ENCODE peak calls at places on chromosomes 16 and 17, in nine cellular contexts. Q is AG08395; E is ACHN; U is spleen; S is GM18507; J is nucleus accumbens; K is activated naive CD8-positive, alpha-beta T cell treated with anti-CD3 and anti-CD28 coated beads, Interleukin-2, amount 50 U/mL, for 16 hours; O is GM19239; N is naive thymus-derived CD4-positive, alpha-beta T cell. M is an unnamed sample.
A peak's percentile ranks its signal among the peaks of the same experiment; 100 is the strongest.

GRCh38 chr17:45162022-45162687 is 480 bp downstream of the HEXIM2 start:
- DNase-seq in S (no peak), E (no peak), U (peak; percentile 88), Q (no peak), N (no peak), O (no peak), K (no peak), J (no peak), M (no peak)

GRCh38 chr16:14098081-14098480 is 27.0 kb downstream of the MRTFB start:
- DNase-seq in O (no peak), U (no peak), J (no peak), S (no peak), K (no peak), Q (no peak), E (no peak), N (no peak), M (no peak)

GRCh38 chr16:57285379-57285778 is 907 bp upstream of the PLLP start:
- DNase-seq in K (no peak), Q (no peak), J (no peak), N (no peak), S (no peak), O (no peak), U (no peak), E (no peak), M (no peak)

GRCh38 chr16:1245452-1246005 is 5.0 kb downstream of the TPSAB1 start:
- DNase-seq in J (no peak), E (no peak), U (peak; percentile 31), S (no peak), K (no peak), O (no peak), N (no peak), Q (no peak), M (peak; percentile 72)

GRCh38 chr17:77274137-77274829 is 133.5 kb downstream of the SEC14L1 start:
- DNase-seq in S (no peak), K (no peak), N (no peak), E (no peak), U (no peak), J (no peak), O (no peak), Q (no peak), M (no peak)

GRCh38 chr16:67857547-67858233 is 10.2 kb upstream of the CENPT start:
- DNase-seq in K (no peak), E (peak; percentile 93), N (no peak), U (no peak), S (no peak), J (no peak), O (no peak), Q (peak; percentile 98), M (no peak)

GRCh38 chr16:56193951-56194726 is 2.9 kb downstream of the GNAO1 start:
- DNase-seq in E (peak; percentile 59), Q (peak; percentile 80), K (peak; percentile 31), U (peak; percentile 86), J (peak; percentile 71), S (no peak), N (peak; percentile 62), O (no peak), M (peak; percentile 56)

GRCh38 chr17:7633093-7633492 is 3.2 kb downstream of the SHBG start:
- DNase-seq in Q (no peak), J (no peak), O (no peak), E (no peak), N (no peak), K (no peak), U (no peak), S (no peak), M (no peak)

GRCh38 chr16:24580665-24581064 is 41.3 kb downstream of the RBBP6 start:
- DNase-seq in S (no peak), Q (peak; percentile 57), K (no peak), J (no peak), N (no peak), O (no peak), U (no peak), E (peak; percentile 69), M (no peak)

GRCh38 chr16:53090271-53090590 is 35.4 kb downstream of the CHD9 start:
- DNase-seq in Q (no peak), O (no peak), E (no peak), N (no peak), U (no peak), K (no peak), J (no peak), S (no peak), M (no peak)

GRCh38 chr16:62067182-62067581 is 30.9 kb upstream of the CDH8 start:
- DNase-seq in N (no peak), E (no peak), U (no peak), O (no peak), K (no peak), J (no peak), Q (no peak), S (no peak), M (no peak)

GRCh38 chr17:15651583-15652110 is 32.1 kb upstream of the FBXW10B start:
- DNase-seq in Q (peak; percentile 97), O (no peak), S (no peak), U (peak; percentile 90), J (no peak), N (peak; percentile 2), E (peak; percentile 99), K (no peak), M (peak; percentile 94)

GRCh38 chr17:9839433-9839832 is 13.7 kb downstream of the GLP2R start:
- DNase-seq in U (no peak), O (no peak), N (no peak), Q (no peak), S (no peak), J (no peak), K (no peak), E (peak; percentile 80), M (no peak)

GRCh38 chr16:85048921-85049562 is 21.4 kb downstream of the KIAA0513 start:
- DNase-seq in K (no peak), E (no peak), S (no peak), N (no peak), O (no peak), J (no peak), Q (no peak), U (no peak), M (no peak)

GRCh38 chr17:69638516-69638915 is 224.0 kb downstream of the MAP2K6 start:
- DNase-seq in Q (no peak), U (no peak), K (no peak), S (no peak), J (no peak), O (no peak), N (no peak), E (no peak), M (no peak)

GRCh38 chr17:80992077-80992947 is 671 bp downstream of the CHMP6 start:
- DNase-seq in J (no peak), S (no peak), N (no peak), K (no peak), E (no peak), O (peak; percentile 68), U (peak; percentile 83), Q (peak; percentile 43), M (no peak)

GRCh38 chr17:78450696-78451344 is 72.4 kb downstream of the PGS1 start:
- DNase-seq in U (no peak), K (no peak), J (no peak), O (no peak), S (no peak), N (no peak), E (no peak), Q (no peak), M (peak; percentile 11)

GRCh38 chr16:75653926-75654325 is 6.4 kb downstream of the TERF2IP start:
- DNase-seq in U (no peak), S (no peak), O (no peak), Q (peak; percentile 53), N (no peak), J (no peak), K (no peak), E (no peak), M (no peak)